ENCODE peak calls at places on chromosome 20, in seven cellular contexts. Y is aorta; U is midbrain; P is BE2C; B is RCC 7860; Q is epithelial cell of prostate; D is stimulated activated CD8-positive, alpha-beta memory T cell treated with anti-CD3 and anti-CD28 coated beads, Interleukin-15, amount 100 ng/mL, for 24 hours. Z is an unnamed sample.

GRCh38 chr20:4256886-4257285 is 241.5 kb upstream of the RNF24 start:
- DNase-seq in B (no peak), Y (no peak), D (no peak), Q (no peak), P (no peak), U (no peak), Z (no peak)

GRCh38 chr20:53331151-53331973 is 262.3 kb downstream of the ZNF217 start:
- DNase-seq in P (no peak), B (peak; percentile 88), Y (no peak), U (no peak), Q (no peak), D (no peak), Z (no peak)

GRCh38 chr20:63238491-63239126 is 2.9 kb downstream of the BIRC7 start:
- DNase-seq in U (peak; percentile 21), D (no peak), Y (no peak), P (peak; percentile 70), Q (no peak), B (no peak), Z (no peak)

GRCh38 chr20:16228722-16229121 is 344.5 kb downstream of the KIF16B start:
- DNase-seq in P (no peak), U (no peak), B (no peak), Y (no peak), Q (no peak), D (no peak), Z (no peak)

GRCh38 chr20:24773751-24774201 is 175.3 kb upstream of the CST7 start:
- DNase-seq in D (no peak), Q (peak; percentile 81), P (no peak), U (no peak), B (peak; percentile 90), Y (peak; percentile 53), Z (no peak)

GRCh38 chr20:54431545-54431944 is 43.8 kb upstream of the DOK5 start:
- DNase-seq in P (no peak), Y (no peak), U (no peak), D (no peak), B (no peak), Q (no peak), Z (no peak)

GRCh38 chr20:46073443-46073842 is 16.3 kb downstream of the NCOA5 start:
- DNase-seq in U (no peak), Q (peak; percentile 8), P (no peak), D (no peak), B (no peak), Y (no peak), Z (no peak)

GRCh38 chr20:32024683-32025295 is 14.6 kb downstream of the CCM2L start:
- DNase-seq in Q (no peak), Y (no peak), D (no peak), P (no peak), U (no peak), B (no peak), Z (no peak)

GRCh38 chr20:49813305-49813974 is 812 bp downstream of the SLC9A8 start:
- DNase-seq in B (no peak), D (no peak), Y (no peak), Q (no peak), P (no peak), U (no peak), Z (no peak)

GRCh38 chr20:35539756-35540212 is 2.1 kb upstream of the ERGIC3 start:
- DNase-seq in U (no peak), B (no peak), P (peak; percentile 47), Y (peak; percentile 40), D (no peak), Q (no peak), Z (no peak)

GRCh38 chr20:43904778-43905177 is 9.9 kb upstream of the TOX2 start:
- DNase-seq in D (no peak), Y (no peak), U (no peak), B (no peak), P (no peak), Q (no peak), Z (no peak)

GRCh38 chr20:63385819-63386218 is 24.7 kb upstream of the CHRNA4 start:
- DNase-seq in P (no peak), Q (no peak), B (no peak), U (no peak), D (no peak), Y (no peak), Z (no peak)

GRCh38 chr20:37914672-37915433 is 11.9 kb downstream of the VSTM2L start:
- DNase-seq in D (no peak), Q (no peak), Y (no peak), B (no peak), U (no peak), P (peak; percentile 74), Z (no peak)

GRCh38 chr20:62370115-62370806 is 3.1 kb upstream of the LAMA5 start:
- DNase-seq in Q (no peak), B (peak; percentile 89), D (no peak), Y (no peak), P (no peak), U (no peak), Z (no peak)

GRCh38 chr20:5767493-5768098 is 17.4 kb downstream of the SHLD1 start:
- DNase-seq in P (no peak), D (no peak), B (no peak), Q (no peak), U (no peak), Y (no peak), Z (no peak)

GRCh38 chr20:13245250-13245723 is 24.2 kb downstream of the ISM1 start:
- DNase-seq in B (no peak), P (no peak), Q (no peak), Y (no peak), D (no peak), U (no peak), Z (no peak)

GRCh38 chr20:2729791-2730190 is 37.2 kb downstream of the EBF4 start:
- DNase-seq in D (no peak), B (no peak), Q (no peak), Y (no peak), U (no peak), P (no peak), Z (no peak)

GRCh38 chr20:1909097-1909496 is 13.9 kb downstream of the SIRPA start:
- DNase-seq in B (no peak), Y (no peak), Q (no peak), D (no peak), P (no peak), U (no peak), Z (no peak)

GRCh38 chr20:10501377-10501776 is 66.3 kb downstream of the SLX4IP start:
- DNase-seq in Q (no peak), Y (no peak), B (no peak), D (no peak), U (peak; percentile 65), P (no peak), Z (no peak)

GRCh38 chr20:49859011-49859410 is 46.4 kb downstream of the SLC9A8 start:
- DNase-seq in B (no peak), D (no peak), P (no peak), U (no peak), Y (no peak), Q (no peak), Z (no peak)

GRCh38 chr20:34516874-34517542 is 786 bp downstream of the DYNLRB1 start:
- DNase-seq in Y (peak; percentile 77), B (no peak), P (peak; percentile 34), U (peak; percentile 64), D (no peak), Q (no peak), Z (no peak)

GRCh38 chr20:5189917-5190316 is 63.1 kb downstream of the CDS2 start:
- DNase-seq in B (no peak), U (no peak), P (no peak), Q (no peak), D (no peak), Y (no peak), Z (no peak)

GRCh38 chr20:23298155-23298554 is 52.4 kb upstream of the NXT1 start:
- DNase-seq in B (no peak), Y (no peak), P (no peak), U (no peak), D (no peak), Q (no peak), Z (no peak)